ENCODE peak calls at places on chromosomes 6 and 20, in seven cellular contexts. V, U, L, Z, J, S and F are unnamed samples.

GRCh38 chr6:73675466-73676098 is 20.4 kb upstream of the CD109 start:
- DNase-seq in V (peak), S (peak), L (peak), J (no peak), U (peak), Z (peak), F (peak)

GRCh38 chr20:24647713-24648112 is 178.3 kb downstream of the SYNDIG1 start:
- DNase-seq in Z (no peak), S (no peak), L (no peak), U (no peak), V (no peak), J (no peak), F (no peak)

GRCh38 chr6:109308018-109308492 is 74.2 kb downstream of the CD164 start:
- DNase-seq in S (no peak), V (no peak), J (no peak), L (peak), Z (no peak), U (no peak), F (no peak)

GRCh38 chr6:44002591-44003344 is 124.5 kb downstream of the MRPL14 start:
- DNase-seq in U (peak), V (no peak), L (peak), S (peak), Z (peak), J (peak), F (no peak)

GRCh38 chr6:136784910-136785746 is 7.1 kb downstream of the MAP3K5 start:
- DNase-seq in L (peak), J (no peak), Z (no peak), V (no peak), S (no peak), U (no peak), F (no peak)

GRCh38 chr20:44615169-44615791 is 32.9 kb downstream of the PKIG start:
- DNase-seq in S (no peak), L (no peak), V (no peak), U (peak), Z (no peak), J (no peak), F (no peak)

GRCh38 chr6:88166493-88166900 is 350 bp upstream of the CNR1 start:
- DNase-seq in Z (no peak), V (no peak), L (no peak), J (no peak), U (no peak), S (peak), F (no peak)

GRCh38 chr6:68575765-68576439 is 59.2 kb upstream of the ADGRB3 start:
- DNase-seq in L (no peak), V (no peak), U (peak), Z (no peak), J (peak), S (no peak), F (no peak)

GRCh38 chr6:92647630-92648029 is 771.7 kb downstream of the EPHA7 start:
- DNase-seq in L (no peak), S (no peak), Z (no peak), U (no peak), V (no peak), J (no peak), F (no peak)